ENCODE peak calls at places on chromosome 6, in four cellular contexts. C is H9, X is H1, H is IMR-90. I is an unnamed sample.

GRCh38 chr6:1496836-1497592 is 107.6 kb downstream of the FOXF2 start:
- DNase-seq in C (no peak), X (no peak), H (no peak), I (no peak)

GRCh38 chr6:129486333-129486732 is 223.6 kb downstream of the ARHGAP18 start:
- DNase-seq in C (no peak), X (no peak), H (no peak), I (no peak)

GRCh38 chr6:43095939-43096338 is 19.8 kb downstream of the PTK7 start:
- DNase-seq in C (peak), X (no peak), H (no peak), I (no peak)

GRCh38 chr6:167096991-167097390 is 25.9 kb upstream of the CCR6 start:
- DNase-seq in C (no peak), X (no peak), H (no peak), I (peak)

GRCh38 chr6:157227202-157228166 is 95.8 kb downstream of the TMEM242 start:
- DNase-seq in C (no peak), X (no peak), H (no peak), I (no peak)

GRCh38 chr6:116094041-116094440 is 6.6 kb upstream of the NT5DC1 start:
- DNase-seq in C (no peak), X (no peak), H (no peak), I (no peak)

GRCh38 chr6:10322991-10323390 is 91.9 kb downstream of the TFAP2A start:
- DNase-seq in C (no peak), X (no peak), H (no peak), I (peak)

GRCh38 chr6:12348530-12349511 is 58.7 kb downstream of the EDN1 start:
- DNase-seq in C (no peak), X (no peak), H (peak), I (peak)

GRCh38 chr6:15562954-15563353 is 99.9 kb downstream of the DTNBP1 start:
- DNase-seq in C (no peak), X (no peak), H (no peak), I (no peak)

GRCh38 chr6:386688-387266 is 4.8 kb upstream of the IRF4 start:
- DNase-seq in C (no peak), X (no peak), H (no peak), I (no peak)

GRCh38 chr6:122869437-122870024 is 80.5 kb downstream of the SMPDL3A start:
- DNase-seq in C (peak), X (no peak), H (peak), I (peak)

GRCh38 chr6:79455446-79455845 is 81.8 kb downstream of the LCA5 start:
- DNase-seq in C (no peak), X (no peak), H (no peak), I (peak)

GRCh38 chr6:29834564-29835436 is 7.2 kb downstream of the HLA-G start:
- DNase-seq in C (peak), X (no peak), H (no peak), I (peak)

GRCh38 chr6:15659181-15659580 is 3.6 kb downstream of the DTNBP1 start:
- DNase-seq in C (no peak), X (no peak), H (no peak), I (peak)

GRCh38 chr6:135993321-135993720 is 141.8 kb downstream of the PDE7B start:
- DNase-seq in C (no peak), X (no peak), H (no peak), I (no peak)

GRCh38 chr6:113464959-113465358 is 392.2 kb upstream of the MARCKS start:
- DNase-seq in C (no peak), X (no peak), H (peak), I (peak)

GRCh38 chr6:144335914-144336313 is 50.8 kb downstream of the UTRN start:
- DNase-seq in C (no peak), X (no peak), H (no peak), I (peak)

GRCh38 chr6:121934461-121934860 is 465.0 kb upstream of the HSF2 start:
- DNase-seq in C (no peak), X (no peak), H (no peak), I (no peak)

GRCh38 chr6:100344761-100345160 is 120.0 kb downstream of the SIM1 start:
- DNase-seq in C (no peak), X (no peak), H (peak), I (peak)

GRCh38 chr6:32637219-32637880 is at the start of gene HLA-DQA1:
- DNase-seq in C (no peak), X (no peak), H (no peak), I (peak)

GRCh38 chr6:115570326-115570725 is 490.4 kb downstream of the FRK start:
- DNase-seq in C (no peak), X (no peak), H (peak), I (no peak)

GRCh38 chr6:53728570-53729194 is 63.1 kb upstream of the KLHL31 start:
- DNase-seq in C (peak), X (no peak), H (peak), I (peak)

GRCh38 chr6:77353129-77353528 is 110.2 kb downstream of the HTR1B start:
- DNase-seq in C (no peak), X (no peak), H (no peak), I (no peak)
- H4K8ac ChIP-seq in C (no peak), X (no peak), H (no peak), I (no peak)

DNA sequence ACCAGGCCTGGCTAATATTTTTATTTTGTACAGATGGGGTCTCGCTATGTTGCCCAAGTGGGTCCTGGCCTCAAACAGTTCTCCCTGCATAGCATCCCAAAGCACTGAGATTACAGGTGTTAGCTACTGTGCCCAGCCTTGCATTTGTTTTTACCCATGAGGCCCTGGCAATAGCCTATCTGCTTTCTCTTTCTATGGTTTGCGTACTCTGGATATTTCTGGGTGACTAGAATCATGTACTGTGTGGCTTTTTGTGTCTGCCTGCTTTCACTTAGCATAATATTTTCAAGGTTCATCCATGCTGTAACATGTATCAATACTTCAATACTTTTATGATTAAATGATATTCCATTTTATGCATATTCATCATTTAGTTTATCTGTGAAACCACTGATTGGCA is 451.7 kb downstream of the GRIK2 start:
- DNase-seq in C (no peak), X (no peak), H (no peak), I (no peak)
- H4K8ac ChIP-seq in C (no peak), X (no peak), H (no peak), I (no peak)

GRCh38 chr6:140062042-140063041 is 687.9 kb upstream of the CITED2 start:
- DNase-seq in C (no peak), X (no peak), H (peak), I (peak)

GRCh38 chr6:140061422-140062041 is 687.1 kb upstream of the CITED2 start:
- DNase-seq in C (no peak), X (no peak), H (no peak), I (no peak)

GRCh38 chr6:140059947-140060346 is 685.5 kb upstream of the CITED2 start:
- DNase-seq in C (no peak), X (no peak), H (peak), I (no peak)

GRCh38 chr6:140069576-140069975 is 695.1 kb upstream of the CITED2 start:
- DNase-seq in C (no peak), X (no peak), H (no peak), I (no peak)

GRCh38 chr6:140064371-140064770 is 689.9 kb upstream of the CITED2 start:
- DNase-seq in C (no peak), X (no peak), H (no peak), I (no peak)
- H4K8ac ChIP-seq in C (no peak), X (no peak), H (peak), I (no peak)

GRCh38 chr6:170090561-170090960 is 200.3 kb downstream of the DLL1 start:
- DNase-seq in C (no peak), X (no peak), H (no peak), I (no peak)

GRCh38 chr6:170092826-170093225 is 198.1 kb downstream of the DLL1 start:
- DNase-seq in C (no peak), X (no peak), H (no peak), I (no peak)

GRCh38 chr6:170091000-170091638 is 199.8 kb downstream of the DLL1 start:
- DNase-seq in C (no peak), X (no peak), H (no peak), I (no peak)

GRCh38 chr6:170093276-170093657 is 197.6 kb downstream of the DLL1 start:
- DNase-seq in C (peak), X (no peak), H (no peak), I (no peak)

DNA sequence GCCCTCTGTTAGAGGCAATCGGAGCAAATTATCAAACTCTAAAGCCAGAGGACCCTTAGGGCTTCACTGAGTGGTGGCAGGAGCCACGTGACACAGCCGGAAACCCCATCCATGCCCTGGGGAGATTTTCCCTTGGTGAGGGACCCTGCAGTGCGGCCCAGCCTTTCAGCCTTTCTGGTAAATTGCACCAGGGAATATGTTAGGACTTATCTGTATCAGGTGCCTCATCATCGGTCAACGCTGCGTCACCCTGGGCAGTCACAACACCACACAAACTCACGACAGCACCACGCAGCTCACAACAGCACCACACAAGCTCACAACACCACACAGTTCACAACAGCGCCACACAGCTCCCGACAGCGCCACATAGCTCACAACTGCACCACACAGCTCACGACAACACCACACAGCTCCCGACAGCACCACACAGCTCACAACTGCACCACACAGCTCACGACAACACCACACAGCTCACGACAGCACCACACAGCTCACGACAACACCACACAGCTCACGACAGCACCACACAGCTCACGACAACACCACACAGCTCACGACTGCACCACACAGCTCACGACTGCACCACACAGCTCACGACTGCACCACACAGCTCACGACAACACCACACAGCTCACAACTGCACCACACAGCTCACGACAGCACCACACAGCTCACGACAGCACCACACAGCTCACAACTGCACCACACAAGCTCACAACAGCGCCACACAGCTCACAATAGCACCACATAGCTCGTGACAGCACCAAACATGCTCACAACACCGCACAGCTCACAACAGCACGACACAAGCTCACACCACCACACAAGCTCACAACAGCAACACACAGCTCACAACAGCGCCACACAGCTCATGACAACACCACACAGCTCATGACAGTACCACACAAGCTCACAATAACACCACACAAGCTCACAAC is 199.0 kb downstream of the DLL1 start:
- DNase-seq in C (no peak), X (no peak), H (no peak), I (no peak)
- H4K8ac ChIP-seq in C (no peak), X (no peak), H (no peak), I (no peak)

GRCh38 chr6:165767228-165767627 is 104.2 kb upstream of the PDE10A start:
- DNase-seq in C (no peak), X (no peak), H (no peak), I (peak)
- H4K8ac ChIP-seq in C (no peak), X (no peak), H (no peak), I (no peak)

GRCh38 chr6:98921038-98921437 is 26.7 kb downstream of the FBXL4 start:
- DNase-seq in C (no peak), X (no peak), H (peak), I (no peak)
- H4K8ac ChIP-seq in C (no peak), X (no peak), H (no peak), I (no peak)

GRCh38 chr6:16711551-16712249 is 49.6 kb downstream of the ATXN1 start:
- DNase-seq in C (no peak), X (no peak), H (no peak), I (peak)

GRCh38 chr6:16713597-16713996 is 47.7 kb downstream of the ATXN1 start:
- DNase-seq in C (no peak), X (no peak), H (no peak), I (no peak)

GRCh38 chr6:16712931-16713484 is 48.3 kb downstream of the ATXN1 start:
- DNase-seq in C (no peak), X (no peak), H (peak), I (peak)

GRCh38 chr6:16716450-16716858 is 44.8 kb downstream of the ATXN1 start:
- DNase-seq in C (no peak), X (no peak), H (no peak), I (no peak)

DNA sequence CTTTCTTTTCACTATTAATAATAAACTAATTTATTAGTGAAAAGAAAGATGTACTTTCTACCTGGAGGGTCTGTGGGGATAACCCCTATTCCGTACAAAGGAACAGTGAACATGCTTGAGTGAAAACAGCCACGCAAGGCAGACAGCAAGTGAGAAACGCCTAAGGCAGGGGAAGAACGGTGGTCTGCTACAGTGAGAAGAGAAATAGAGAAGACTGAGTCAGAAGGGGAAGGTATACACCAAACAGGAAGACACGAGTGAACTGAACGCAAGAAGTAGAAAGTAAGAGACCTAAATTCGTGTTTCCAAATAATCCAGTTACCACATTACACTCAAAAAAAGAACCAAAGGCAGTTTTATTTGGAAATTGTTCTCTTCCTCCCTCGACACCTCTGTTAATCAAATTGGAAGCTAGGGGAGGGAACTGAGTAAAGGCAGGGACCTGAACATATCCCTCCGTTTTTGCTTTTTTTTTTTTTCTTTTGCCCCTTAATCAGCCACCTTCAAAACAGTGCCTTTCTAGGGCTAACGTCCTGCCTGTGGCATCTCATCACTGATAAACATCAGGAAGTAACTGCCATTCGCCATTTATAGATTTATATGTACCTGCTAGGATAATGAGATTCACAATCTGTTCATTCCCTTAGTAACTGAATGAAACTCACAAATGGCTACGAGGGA is 48.9 kb downstream of the ATXN1 start:
- DNase-seq in C (no peak), X (no peak), H (no peak), I (no peak)
- H4K8ac ChIP-seq in C (no peak), X (no peak), H (peak), I (no peak)

GRCh38 chr6:111983197-111983596 is 70.7 kb upstream of the CCN6 start:
- DNase-seq in C (no peak), X (no peak), H (no peak), I (no peak)
- H4K8ac ChIP-seq in C (no peak), X (no peak), H (no peak), I (peak)

GRCh38 chr6:146997062-146997461 is 207.2 kb upstream of the STXBP5 start:
- DNase-seq in C (no peak), X (no peak), H (peak), I (no peak)
- H4K8ac ChIP-seq in C (no peak), X (no peak), H (peak), I (no peak)

GRCh38 chr6:36426622-36427021 is 16.0 kb downstream of the PXT1 start:
- DNase-seq in C (no peak), X (no peak), H (no peak), I (no peak)

GRCh38 chr6:36419295-36419694 is 23.4 kb downstream of the PXT1 start:
- DNase-seq in C (no peak), X (no peak), H (no peak), I (no peak)

GRCh38 chr6:36422714-36423100 is 19.9 kb downstream of the PXT1 start:
- DNase-seq in C (no peak), X (no peak), H (no peak), I (no peak)

GRCh38 chr6:36427781-36428345 is 14.8 kb downstream of the PXT1 start:
- DNase-seq in C (no peak), X (no peak), H (peak), I (peak)

GRCh38 chr6:36423101-36423824 is 19.4 kb downstream of the PXT1 start:
- DNase-seq in C (peak), X (peak), H (peak), I (peak)
- H4K8ac ChIP-seq in C (no peak), X (peak), H (peak), I (peak)

I was measured in trophoblast cell.